ENCODE peak calls at places on chromosomes 1 and 21, in five cellular contexts. M, P, Q, D and Y are unnamed samples.

GRCh38 chr1:145886811-145887210 is 1.1 kb upstream of the ANKRD35 start:
- DNase-seq in Q (no peak), M (no peak), D (no peak), P (no peak), Y (no peak)

GRCh38 chr1:226310637-226311195 is 1.8 kb upstream of the LIN9 start:
- DNase-seq in P (no peak), M (no peak), D (no peak), Q (no peak), Y (no peak)

GRCh38 chr1:169250795-169251194 is 116.8 kb downstream of the NME7 start:
- DNase-seq in D (no peak), P (peak), Q (no peak), M (no peak), Y (no peak)

GRCh38 chr21:35850029-35850428 is 210.3 kb downstream of the SETD4 start:
- DNase-seq in P (no peak), Q (no peak), D (no peak), M (no peak), Y (no peak)

GRCh38 chr1:14961661-14962267 is 191.8 kb upstream of the TMEM51 start:
- DNase-seq in M (peak), D (peak), P (no peak), Q (no peak), Y (peak)

GRCh38 chr21:39136711-39137110 is 46.5 kb downstream of the PSMG1 start:
- DNase-seq in D (no peak), Q (no peak), P (no peak), M (no peak), Y (no peak)

GRCh38 chr1:18805116-18805515 is 54.3 kb downstream of the TAS1R2 start:
- DNase-seq in Q (no peak), P (no peak), D (no peak), M (no peak), Y (no peak)

GRCh38 chr21:39651206-39651605 is 38.5 kb downstream of the B3GALT5 start:
- DNase-seq in M (no peak), Q (no peak), D (no peak), P (no peak), Y (no peak)

GRCh38 chr21:27813750-27814149 is 846.9 kb upstream of the ADAMTS5 start:
- DNase-seq in M (no peak), P (no peak), Q (no peak), D (no peak), Y (peak)

GRCh38 chr1:228226141-228226874 is 18.5 kb downstream of the OBSCN start:
- DNase-seq in D (no peak), Q (no peak), P (no peak), M (no peak), Y (no peak)

GRCh38 chr1:8004803-8005573 is 21.1 kb downstream of the ERRFI1 start:
- DNase-seq in D (peak), M (peak), P (peak), Q (no peak), Y (no peak)

GRCh38 chr1:113391643-113392271 is 1.4 kb downstream of the MAGI3 start:
- DNase-seq in Q (no peak), P (peak), M (no peak), D (no peak), Y (no peak)

GRCh38 chr1:247357062-247357780 is 25.6 kb upstream of the ZNF496 start:
- DNase-seq in Q (no peak), M (no peak), D (no peak), P (no peak), Y (no peak)

GRCh38 chr1:164576311-164577271 is 17.6 kb downstream of the PBX1 start:
- DNase-seq in D (no peak), M (no peak), P (no peak), Q (no peak), Y (no peak)

GRCh38 chr1:41294213-41294612 is 52.1 kb upstream of the SCMH1 start:
- DNase-seq in P (no peak), M (no peak), D (no peak), Q (no peak), Y (no peak)

GRCh38 chr1:25695991-25696330 is 79.4 kb downstream of the MAN1C1 start:
- DNase-seq in P (no peak), Q (no peak), M (no peak), D (no peak), Y (no peak)

GRCh38 chr21:42141643-42142042 is 70.5 kb downstream of the UMODL1 start:
- DNase-seq in P (no peak), M (no peak), Q (no peak), D (no peak), Y (no peak)

GRCh38 chr1:198184516-198184915 is 27.7 kb downstream of the NEK7 start:
- DNase-seq in P (no peak), D (no peak), M (no peak), Q (no peak), Y (no peak)

GRCh38 chr1:204461331-204462228 is 33.0 kb downstream of the PIK3C2B start:
- DNase-seq in P (no peak), D (peak), M (no peak), Q (peak), Y (no peak)

GRCh38 chr21:44941567-44941966 is 1.7 kb downstream of the SLX9 start:
- DNase-seq in P (no peak), Q (no peak), M (no peak), D (no peak), Y (no peak)

DNA sequence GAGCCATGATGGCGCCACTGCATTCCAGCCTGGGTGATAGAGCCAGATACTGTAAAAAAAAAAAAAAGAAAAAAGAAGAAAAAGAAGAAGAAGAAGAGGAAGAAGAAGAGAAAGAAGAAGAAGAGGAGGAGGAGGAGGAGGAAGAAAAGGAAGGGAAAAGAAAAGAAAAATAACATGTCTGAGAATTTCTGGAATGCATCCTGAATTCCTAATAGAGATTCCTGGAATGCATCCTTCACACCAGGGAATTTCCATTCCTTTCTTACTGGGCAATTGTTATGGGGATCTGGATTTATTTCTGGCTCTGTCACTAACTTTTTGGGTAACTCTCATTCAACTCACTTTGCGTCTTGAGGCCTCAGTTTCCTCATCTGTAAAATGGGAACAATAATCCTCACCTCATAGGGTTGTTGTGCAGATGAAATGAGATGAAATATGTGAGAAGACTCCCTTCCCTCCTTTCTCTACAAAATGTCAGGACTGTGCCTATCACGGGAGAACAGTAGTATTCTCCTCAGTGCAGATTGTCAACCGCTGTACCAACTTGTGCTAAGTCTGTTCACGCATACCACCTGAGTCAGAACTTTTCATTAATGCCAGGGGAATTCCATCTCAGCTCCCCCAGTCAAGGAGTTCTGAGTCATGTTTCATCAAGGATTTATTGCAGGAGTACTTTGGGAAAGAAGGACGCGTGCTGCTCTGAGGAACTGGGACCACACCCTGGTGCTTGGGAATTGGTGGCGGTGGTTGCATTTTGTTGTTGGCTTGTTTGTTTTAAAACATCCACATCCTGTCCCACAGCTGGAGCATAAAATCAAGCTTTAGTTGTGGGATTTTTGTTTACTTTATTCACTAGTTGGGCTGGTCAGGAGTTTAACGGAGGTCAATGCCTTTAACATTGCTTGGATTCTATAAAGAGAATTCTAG is 42.4 kb upstream of the ROR1 start:
- DNase-seq in P (no peak), D (no peak), M (no peak), Q (no peak), Y (no peak)
- TF ChIP-seq FOXM1 in P (no peak), D (no peak), M (no peak), Q (no peak), Y (no peak)

GRCh38 chr1:159900755-159901335 is 880 bp upstream of the CFAP45 start:
- DNase-seq in M (no peak), Q (no peak), D (no peak), P (no peak), Y (no peak)

GRCh38 chr1:159896086-159896930 is 3.7 kb downstream of the CFAP45 start:
- DNase-seq in Q (no peak), M (no peak), D (no peak), P (no peak), Y (no peak)

GRCh38 chr1:159898527-159898926 is 1.4 kb downstream of the CFAP45 start:
- DNase-seq in Q (no peak), P (no peak), M (no peak), D (no peak), Y (no peak)

GRCh38 chr1:159897962-159898361 is 2.0 kb downstream of the CFAP45 start:
- DNase-seq in P (no peak), D (no peak), Q (no peak), M (no peak), Y (no peak)

DNA sequence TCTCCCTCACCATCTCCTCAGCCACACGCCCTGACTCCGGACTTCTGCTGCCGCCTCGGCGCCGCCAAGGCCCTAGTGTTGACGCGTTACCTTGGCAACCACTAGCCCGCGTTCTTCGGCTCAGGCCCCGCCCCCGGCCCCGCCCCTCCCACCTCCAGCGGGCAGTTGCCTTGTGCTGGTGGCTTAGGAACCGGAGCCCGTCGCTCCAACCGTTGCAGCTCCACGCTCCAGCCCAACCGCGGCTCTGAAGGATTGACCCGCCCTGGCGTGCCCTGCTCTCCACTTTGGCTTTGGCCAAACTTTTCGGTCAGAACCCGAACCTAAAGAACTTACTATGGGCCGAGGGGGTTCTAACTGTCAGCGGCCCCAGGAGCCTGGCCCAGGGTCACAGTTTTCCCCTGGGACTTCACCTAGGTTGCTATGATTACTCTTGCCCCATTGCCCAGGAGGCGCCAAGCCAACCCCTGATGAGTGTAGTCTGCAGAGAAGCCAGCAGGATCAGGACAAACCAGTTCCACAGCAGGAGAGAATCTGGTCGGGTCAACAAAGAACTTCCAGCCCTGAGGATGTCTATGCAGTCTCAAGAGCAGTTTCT is at the start of gene CFAP45:
- DNase-seq in M (no peak), D (peak), Q (no peak), P (no peak), Y (peak)
- TF ChIP-seq FOXM1 in M (no peak), D (no peak), Q (no peak), P (no peak), Y (no peak)

DNA sequence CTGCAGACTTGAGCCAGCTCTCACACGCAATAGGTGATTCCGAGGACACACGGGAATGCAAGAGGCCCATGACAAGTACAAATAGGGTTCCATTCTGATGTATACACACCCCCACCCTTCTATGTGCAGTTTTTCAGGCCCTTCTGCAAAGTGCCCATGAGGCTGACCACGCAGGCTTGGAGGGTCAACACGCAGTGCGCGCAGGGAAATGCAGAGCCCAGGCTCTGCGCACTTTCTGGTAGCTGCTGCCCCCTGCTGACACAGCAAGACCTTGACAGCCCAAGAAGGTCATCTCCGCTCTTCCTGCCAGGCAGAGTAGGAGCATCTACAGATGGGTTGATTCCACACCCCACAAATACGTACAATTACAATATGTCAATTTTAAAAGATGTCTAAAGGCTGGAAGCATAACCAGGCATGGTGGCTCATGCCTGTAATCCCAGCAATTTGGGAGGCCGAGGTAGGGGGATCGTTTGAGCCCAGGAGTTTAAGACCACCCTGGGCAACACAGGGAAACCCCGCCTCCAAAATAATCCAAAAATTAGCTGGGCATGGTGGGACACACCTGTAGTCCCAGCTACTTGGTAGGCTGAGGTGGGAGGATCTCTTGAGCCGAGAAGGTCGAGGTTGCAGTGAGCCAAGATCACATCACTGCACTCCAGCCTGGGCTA is 18.5 kb downstream of the SH3BP5L start:
- DNase-seq in P (peak), Q (no peak), D (peak), M (peak), Y (peak)
- TF ChIP-seq FOXM1 in P (no peak), Q (peak), D (no peak), M (no peak), Y (no peak)

GRCh38 chr1:158506369-158506987 is 34.5 kb downstream of the OR10R2 start:
- DNase-seq in Q (peak), P (peak), M (peak), D (peak), Y (peak)
- TF ChIP-seq FOXM1 in Q (no peak), P (no peak), M (no peak), D (no peak), Y (no peak)

DNA sequence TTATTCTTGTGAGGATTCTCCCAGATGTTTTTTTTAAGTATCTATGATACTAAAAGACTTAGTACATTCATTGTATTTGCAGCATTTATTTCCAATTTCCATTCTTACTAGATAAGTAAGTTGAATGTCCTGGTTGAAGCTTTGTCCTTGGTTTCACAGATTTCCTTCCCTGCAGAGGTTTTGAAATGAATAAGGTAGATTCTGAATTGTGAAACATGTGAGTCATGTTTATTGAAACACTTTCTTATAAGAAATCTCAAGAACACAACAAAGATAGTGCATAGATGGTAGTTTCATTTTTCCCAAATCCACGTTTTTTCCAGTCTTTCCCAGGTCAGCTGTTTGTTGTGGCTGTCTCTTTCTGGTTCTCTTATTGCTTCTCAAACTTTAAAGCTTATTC is 24.8 kb downstream of the GABPA start:
- DNase-seq in P (no peak), Q (no peak), M (no peak), D (no peak), Y (no peak)
- TF ChIP-seq FOXM1 in P (no peak), Q (no peak), M (no peak), D (no peak), Y (no peak)

GRCh38 chr1:176691251-176692228 is 228.6 kb downstream of the PAPPA2 start:
- DNase-seq in M (peak), D (peak), P (peak), Q (peak), Y (peak)
- TF ChIP-seq FOXM1 in M (no peak), D (no peak), P (no peak), Q (no peak), Y (no peak)

GRCh38 chr1:217134857-217135568 is 411.8 kb upstream of the ESRRG start:
- DNase-seq in Q (no peak), M (peak), P (no peak), D (no peak), Y (peak)
- TF ChIP-seq FOXM1 in Q (no peak), M (no peak), P (no peak), D (no peak), Y (no peak)

GRCh38 chr1:158649052-158649451 is 37.5 kb downstream of the SPTA1 start:
- DNase-seq in Q (no peak), P (no peak), D (no peak), M (no peak), Y (no peak)
- TF ChIP-seq FOXM1 in Q (no peak), P (no peak), D (no peak), M (no peak), Y (no peak)